ENCODE peak calls at places on chromosomes 2 and 18, in seven cellular contexts. Z, U, S, R, J, B and P are unnamed samples.

GRCh38 chr2:169623224-169623623 is 39.1 kb downstream of the PPIG start:
- DNase-seq in Z (no peak), U (no peak), S (no peak), R (no peak), J (no peak), B (no peak), P (no peak)

GRCh38 chr2:101474752-101475384 is at the start of gene RFX8:
- DNase-seq in Z (peak; percentile 84), U (no peak), S (no peak), R (peak; percentile 91), J (no peak), B (no peak), P (no peak)

GRCh38 chr2:119106301-119106897 is 52.2 kb downstream of the C1QL2 start:
- DNase-seq in Z (peak; percentile 43), U (peak; percentile 24), S (peak; percentile 73), R (peak; percentile 22), J (peak; percentile 87), B (no peak), P (no peak)

GRCh38 chr18:76450912-76451421 is 44.1 kb downstream of the ZNF516 start:
- DNase-seq in Z (peak; percentile 56), U (peak; percentile 42), S (peak; percentile 62), R (no peak), J (peak; percentile 65), B (no peak), P (no peak)

GRCh38 chr2:19675856-19676460 is 225.8 kb downstream of the TTC32 start:
- DNase-seq in Z (no peak), U (no peak), S (no peak), R (no peak), J (no peak), B (no peak), P (no peak)

GRCh38 chr2:119649364-119649917 is 29.6 kb upstream of the TMEM177 start:
- DNase-seq in Z (no peak), U (no peak), S (no peak), R (peak; percentile 26), J (no peak), B (no peak), P (no peak)

GRCh38 chr18:77106331-77106730 is 26.3 kb downstream of the MBP start:
- DNase-seq in Z (peak; percentile 89), U (no peak), S (no peak), R (no peak), J (no peak), B (no peak), P (no peak)

GRCh38 chr2:45178854-45179253 is 169.6 kb upstream of the SIX2 start:
- DNase-seq in Z (no peak), U (no peak), S (no peak), R (no peak), J (no peak), B (no peak), P (no peak)

GRCh38 chr2:172226244-172227061 is 123.8 kb upstream of the DLX2 start:
- DNase-seq in Z (peak; percentile 47), U (peak; percentile 81), S (no peak), R (no peak), J (no peak), B (no peak), P (no peak)

GRCh38 chr2:149715005-149715592 is 127.5 kb upstream of the MMADHC start:
- DNase-seq in Z (no peak), U (no peak), S (peak; percentile 30), R (peak; percentile 50), J (no peak), B (peak; percentile 10), P (no peak)

GRCh38 chr2:145022021-145022670 is 502.2 kb upstream of the ZEB2 start:
- DNase-seq in Z (no peak), U (no peak), S (no peak), R (peak; percentile 66), J (no peak), B (no peak), P (no peak)

GRCh38 chr2:226705133-226705886 is 94.3 kb downstream of the IRS1 start:
- DNase-seq in Z (no peak), U (no peak), S (no peak), R (no peak), J (no peak), B (no peak), P (no peak)

GRCh38 chr2:21256006-21256405 is 132.2 kb downstream of the TDRD15 start:
- DNase-seq in Z (no peak), U (peak; percentile 45), S (peak; percentile 58), R (peak; percentile 55), J (no peak), B (no peak), P (no peak)

GRCh38 chr2:218569661-218570500 is 1.2 kb downstream of the CNOT9 start:
- DNase-seq in Z (peak; percentile 38), U (peak; percentile 13), S (peak; percentile 48), R (peak; percentile 55), J (peak; percentile 2), B (no peak), P (no peak)

GRCh38 chr2:218398437-218399390 is 954 bp upstream of the CTDSP1 start:
- DNase-seq in Z (peak; percentile 82), U (peak; percentile 87), S (peak; percentile 80), R (peak; percentile 69), J (peak; percentile 88), B (peak; percentile 41), P (peak; percentile 57)

GRCh38 chr2:39377226-39377939 is 59.7 kb downstream of the MAP4K3 start:
- DNase-seq in Z (peak; percentile 57), U (peak; percentile 35), S (no peak), R (no peak), J (no peak), B (no peak), P (no peak)

GRCh38 chr2:7020939-7021470 is 103.8 kb downstream of the RNF144A start:
- DNase-seq in Z (no peak), U (no peak), S (no peak), R (no peak), J (no peak), B (no peak), P (no peak)

GRCh38 chr2:200615247-200615646 is 29.4 kb downstream of the AOX1 start:
- DNase-seq in Z (no peak), U (no peak), S (peak; percentile 49), R (peak; percentile 74), J (no peak), B (peak; percentile 32), P (no peak)

GRCh38 chr2:200618051-200618419 is 32.2 kb downstream of the AOX1 start:
- DNase-seq in Z (no peak), U (no peak), S (no peak), R (no peak), J (no peak), B (no peak), P (no peak)

GRCh38 chr2:200616656-200617055 is 30.8 kb downstream of the AOX1 start:
- DNase-seq in Z (no peak), U (no peak), S (no peak), R (no peak), J (no peak), B (no peak), P (no peak)

GRCh38 chr2:200617089-200618050 is 31.6 kb downstream of the AOX1 start:
- DNase-seq in Z (no peak), U (no peak), S (no peak), R (no peak), J (no peak), B (no peak), P (no peak)

DNA sequence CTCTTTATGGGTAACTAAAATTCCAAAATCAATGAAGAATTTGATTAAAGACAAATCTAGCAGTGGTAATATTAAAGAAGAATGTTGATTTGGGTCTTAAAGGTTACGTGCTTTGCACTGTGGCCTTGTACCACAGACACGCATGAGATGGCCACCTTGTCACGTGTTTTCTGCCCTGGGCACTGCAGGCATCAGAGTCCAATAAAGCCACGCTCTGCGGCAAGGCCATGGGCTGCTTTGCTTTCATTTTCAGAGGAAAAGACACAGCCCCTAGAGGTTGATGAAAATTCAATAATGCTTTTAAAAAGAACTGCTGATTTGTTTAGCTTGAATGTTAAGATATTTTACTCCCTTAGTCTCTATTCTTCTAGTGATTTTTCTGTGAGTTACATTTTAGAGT is 30.4 kb downstream of the AOX1 start:
- DNase-seq in Z (no peak), U (no peak), S (peak; percentile 82), R (no peak), J (no peak), B (no peak), P (no peak)
- TF ChIP-seq CTCF in Z (no peak), U (no peak), S (no peak), R (no peak), J (no peak), B (no peak), P (no peak)

GRCh38 chr2:197851451-197851850 is 47.1 kb downstream of the PLCL1 start:
- DNase-seq in Z (peak; percentile 15), U (no peak), S (no peak), R (no peak), J (no peak), B (no peak), P (no peak)
- TF ChIP-seq CTCF in Z (peak; percentile 22), U (no peak), S (no peak), R (peak; percentile 13), J (peak; percentile 14), B (no peak), P (no peak)

GRCh38 chr2:231399853-231400667 is 4.5 kb downstream of the B3GNT7 start:
- DNase-seq in Z (no peak), U (no peak), S (peak; percentile 83), R (no peak), J (peak; percentile 57), B (peak; percentile 64), P (no peak)
- TF ChIP-seq CTCF in Z (no peak), U (no peak), S (no peak), R (no peak), J (peak; percentile 19), B (no peak), P (no peak)

DNA sequence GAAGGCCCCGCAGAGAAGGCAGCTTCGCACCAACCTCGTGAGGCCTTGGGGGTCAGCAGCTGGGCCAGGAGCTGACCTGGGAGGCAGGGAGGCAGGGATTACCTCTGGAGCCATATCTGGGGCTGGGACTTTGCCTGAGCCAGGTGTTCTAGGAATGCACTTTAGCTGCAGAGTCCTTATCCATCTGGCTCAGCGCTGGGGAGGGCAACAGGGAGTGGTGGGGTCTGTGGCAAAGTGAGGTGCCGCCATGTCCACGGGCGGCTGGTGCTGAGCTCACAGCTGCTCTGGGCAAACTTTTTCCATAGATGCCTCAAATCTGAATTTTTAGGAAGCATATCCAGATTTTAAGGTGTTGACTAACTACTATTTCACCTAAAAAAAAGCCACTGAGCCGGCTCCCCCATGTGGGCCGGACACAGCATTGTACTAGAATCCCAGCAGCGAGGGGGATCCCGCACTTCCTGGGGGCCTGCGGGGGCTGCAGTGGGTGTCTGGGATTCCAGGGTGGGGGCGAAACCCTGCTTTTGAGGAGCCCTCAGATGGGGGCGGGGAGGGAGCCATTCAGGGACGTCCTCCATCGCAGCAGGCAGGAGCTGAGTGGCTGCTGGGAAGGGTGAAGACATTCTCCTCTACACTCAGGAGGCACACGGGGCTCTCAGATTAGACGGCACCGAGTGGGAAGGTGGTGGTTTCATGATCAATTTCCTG is 34.6 kb downstream of the RTP5 start:
- DNase-seq in Z (no peak), U (no peak), S (peak; percentile 19), R (no peak), J (no peak), B (no peak), P (peak; percentile 6)
- TF ChIP-seq CTCF in Z (no peak), U (no peak), S (no peak), R (no peak), J (no peak), B (no peak), P (no peak)

DNA sequence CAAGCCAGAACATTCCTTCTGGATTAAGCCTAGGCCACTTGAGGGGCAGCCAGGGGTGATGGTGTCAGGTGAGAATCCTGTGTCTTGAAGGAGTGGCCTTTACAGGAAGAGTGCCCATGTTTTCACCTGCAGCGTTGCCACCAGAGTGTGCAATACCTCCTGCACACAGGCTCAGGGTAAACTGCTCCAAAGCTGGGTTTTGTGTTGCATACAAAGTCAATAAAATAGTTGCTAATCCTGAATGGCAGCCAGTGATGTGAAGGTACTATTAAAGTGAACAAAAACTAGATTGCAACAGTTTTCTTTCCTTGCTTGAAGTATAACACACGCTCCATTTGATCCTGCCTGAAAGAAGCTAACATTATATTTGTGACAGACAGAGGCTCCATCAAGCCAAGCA is 64.4 kb upstream of the NRP2 start:
- DNase-seq in Z (no peak), U (no peak), S (no peak), R (no peak), J (no peak), B (no peak), P (no peak)
- TF ChIP-seq CTCF in Z (no peak), U (no peak), S (no peak), R (no peak), J (no peak), B (no peak), P (no peak)